ENCODE peak calls at places on chromosome 6, in nine cellular contexts. One of them, this sample, is unnamed.

GRCh38 chr6:13368716-13369115 is 40.4 kb upstream of the TBC1D7 start:
- DNase-seq in progenitor cell of endocrine pancreas: no peak
- DNase-seq in WTC11: no peak
- DNase-seq in colonic mucosa: no peak
- DNase-seq in CD4-positive, alpha-beta T cell: no peak
- DNase-seq in neural crest cell: no peak
- DNase-seq in cardiac fibroblast: no peak
- DNase-seq in foreskin fibroblast: peak
- DNase-seq in Calu3: no peak
- DNase-seq in this sample: no peak

GRCh38 chr6:157432231-157432630 is 51.2 kb downstream of the ZDHHC14 start:
- DNase-seq in progenitor cell of endocrine pancreas: no peak
- DNase-seq in WTC11: no peak
- DNase-seq in colonic mucosa: no peak
- DNase-seq in CD4-positive, alpha-beta T cell: no peak
- DNase-seq in neural crest cell: no peak
- DNase-seq in cardiac fibroblast: no peak
- DNase-seq in foreskin fibroblast: no peak
- DNase-seq in Calu3: no peak
- DNase-seq in this sample: no peak

GRCh38 chr6:169189227-169189626 is 64.4 kb downstream of the THBS2 start:
- DNase-seq in progenitor cell of endocrine pancreas: no peak
- DNase-seq in WTC11: no peak
- DNase-seq in colonic mucosa: no peak
- DNase-seq in CD4-positive, alpha-beta T cell: no peak
- DNase-seq in neural crest cell: no peak
- DNase-seq in cardiac fibroblast: no peak
- DNase-seq in foreskin fibroblast: no peak
- DNase-seq in Calu3: no peak
- DNase-seq in this sample: no peak

GRCh38 chr6:152695317-152696043 is 2.2 kb upstream of the MYCT1 start:
- DNase-seq in progenitor cell of endocrine pancreas: no peak
- DNase-seq in WTC11: no peak
- DNase-seq in colonic mucosa: no peak
- DNase-seq in CD4-positive, alpha-beta T cell: no peak
- DNase-seq in neural crest cell: no peak
- DNase-seq in cardiac fibroblast: peak
- DNase-seq in foreskin fibroblast: no peak
- DNase-seq in Calu3: no peak
- DNase-seq in this sample: no peak

GRCh38 chr6:168284187-168284586 is 35.4 kb downstream of the DACT2 start:
- DNase-seq in progenitor cell of endocrine pancreas: no peak
- DNase-seq in WTC11: no peak
- DNase-seq in colonic mucosa: no peak
- DNase-seq in CD4-positive, alpha-beta T cell: no peak
- DNase-seq in neural crest cell: no peak
- DNase-seq in cardiac fibroblast: no peak
- DNase-seq in foreskin fibroblast: no peak
- DNase-seq in Calu3: no peak
- DNase-seq in this sample: no peak

GRCh38 chr6:164927288-164928040 is 381.9 kb downstream of the C6orf118 start:
- DNase-seq in progenitor cell of endocrine pancreas: peak
- DNase-seq in WTC11: peak
- DNase-seq in colonic mucosa: peak
- DNase-seq in CD4-positive, alpha-beta T cell: peak
- DNase-seq in neural crest cell: peak
- DNase-seq in cardiac fibroblast: peak
- DNase-seq in foreskin fibroblast: peak
- DNase-seq in Calu3: peak
- DNase-seq in this sample: peak

GRCh38 chr6:56637640-56638039 is 5.0 kb downstream of the DST start:
- DNase-seq in progenitor cell of endocrine pancreas: no peak
- DNase-seq in WTC11: no peak
- DNase-seq in colonic mucosa: no peak
- DNase-seq in CD4-positive, alpha-beta T cell: no peak
- DNase-seq in neural crest cell: no peak
- DNase-seq in cardiac fibroblast: peak
- DNase-seq in foreskin fibroblast: peak
- DNase-seq in Calu3: no peak
- DNase-seq in this sample: peak

GRCh38 chr6:90574610-90575009 is 12.3 kb downstream of the MAP3K7 start:
- DNase-seq in progenitor cell of endocrine pancreas: no peak
- DNase-seq in WTC11: no peak
- DNase-seq in colonic mucosa: no peak
- DNase-seq in CD4-positive, alpha-beta T cell: no peak
- DNase-seq in neural crest cell: no peak
- DNase-seq in cardiac fibroblast: peak
- DNase-seq in foreskin fibroblast: peak
- DNase-seq in Calu3: no peak
- DNase-seq in this sample: no peak

GRCh38 chr6:21277601-21278043 is 315.9 kb upstream of the SOX4 start:
- DNase-seq in progenitor cell of endocrine pancreas: no peak
- DNase-seq in WTC11: no peak
- DNase-seq in colonic mucosa: no peak
- DNase-seq in CD4-positive, alpha-beta T cell: no peak
- DNase-seq in neural crest cell: no peak
- DNase-seq in cardiac fibroblast: no peak
- DNase-seq in foreskin fibroblast: peak
- DNase-seq in Calu3: peak
- DNase-seq in this sample: no peak

GRCh38 chr6:26536571-26537159 is 1.5 kb upstream of the HMGN4 start:
- DNase-seq in progenitor cell of endocrine pancreas: no peak
- DNase-seq in WTC11: no peak
- DNase-seq in colonic mucosa: peak
- DNase-seq in CD4-positive, alpha-beta T cell: no peak
- DNase-seq in neural crest cell: no peak
- DNase-seq in cardiac fibroblast: peak
- DNase-seq in foreskin fibroblast: peak
- DNase-seq in Calu3: no peak
- DNase-seq in this sample: peak

GRCh38 chr6:39087197-39087596 is 27.8 kb downstream of the SAYSD1 start:
- DNase-seq in progenitor cell of endocrine pancreas: no peak
- DNase-seq in WTC11: no peak
- DNase-seq in colonic mucosa: no peak
- DNase-seq in CD4-positive, alpha-beta T cell: no peak
- DNase-seq in neural crest cell: no peak
- DNase-seq in cardiac fibroblast: no peak
- DNase-seq in foreskin fibroblast: no peak
- DNase-seq in Calu3: no peak
- DNase-seq in this sample: no peak

GRCh38 chr6:52858416-52858815 is 17.8 kb upstream of the GSTA5 start:
- DNase-seq in progenitor cell of endocrine pancreas: no peak
- DNase-seq in WTC11: no peak
- DNase-seq in colonic mucosa: no peak
- DNase-seq in CD4-positive, alpha-beta T cell: no peak
- DNase-seq in neural crest cell: no peak
- DNase-seq in cardiac fibroblast: no peak
- DNase-seq in foreskin fibroblast: no peak
- DNase-seq in Calu3: no peak
- DNase-seq in this sample: no peak

GRCh38 chr6:134310817-134311216 is 7.1 kb downstream of the SGK1 start:
- DNase-seq in progenitor cell of endocrine pancreas: no peak
- DNase-seq in WTC11: no peak
- DNase-seq in colonic mucosa: no peak
- DNase-seq in CD4-positive, alpha-beta T cell: no peak
- DNase-seq in neural crest cell: no peak
- DNase-seq in cardiac fibroblast: no peak
- DNase-seq in foreskin fibroblast: no peak
- DNase-seq in Calu3: no peak
- DNase-seq in this sample: no peak

GRCh38 chr6:159008656-159009288 is 8.8 kb upstream of the RSPH3 start:
- DNase-seq in progenitor cell of endocrine pancreas: no peak
- DNase-seq in WTC11: no peak
- DNase-seq in colonic mucosa: no peak
- DNase-seq in CD4-positive, alpha-beta T cell: no peak
- DNase-seq in neural crest cell: no peak
- DNase-seq in cardiac fibroblast: peak
- DNase-seq in foreskin fibroblast: peak
- DNase-seq in Calu3: no peak
- DNase-seq in this sample: peak

GRCh38 chr6:18579165-18579564 is 192.0 kb downstream of the RNF144B start:
- DNase-seq in progenitor cell of endocrine pancreas: no peak
- DNase-seq in WTC11: no peak
- DNase-seq in colonic mucosa: no peak
- DNase-seq in CD4-positive, alpha-beta T cell: no peak
- DNase-seq in neural crest cell: no peak
- DNase-seq in cardiac fibroblast: no peak
- DNase-seq in foreskin fibroblast: no peak
- DNase-seq in Calu3: no peak
- DNase-seq in this sample: no peak

GRCh38 chr6:21539621-21540100 is 53.9 kb upstream of the SOX4 start:
- DNase-seq in progenitor cell of endocrine pancreas: no peak
- DNase-seq in WTC11: no peak
- DNase-seq in colonic mucosa: no peak
- DNase-seq in CD4-positive, alpha-beta T cell: no peak
- DNase-seq in neural crest cell: no peak
- DNase-seq in cardiac fibroblast: no peak
- DNase-seq in foreskin fibroblast: no peak
- DNase-seq in Calu3: no peak
- DNase-seq in this sample: no peak

GRCh38 chr6:35489066-35489465 is 7.8 kb downstream of the TEAD3 start:
- DNase-seq in progenitor cell of endocrine pancreas: no peak
- DNase-seq in WTC11: no peak
- DNase-seq in colonic mucosa: no peak
- DNase-seq in CD4-positive, alpha-beta T cell: no peak
- DNase-seq in neural crest cell: no peak
- DNase-seq in cardiac fibroblast: no peak
- DNase-seq in foreskin fibroblast: no peak
- DNase-seq in Calu3: no peak
- DNase-seq in this sample: no peak

GRCh38 chr6:77403424-77403823 is 59.9 kb downstream of the HTR1B start:
- DNase-seq in progenitor cell of endocrine pancreas: no peak
- DNase-seq in WTC11: no peak
- DNase-seq in colonic mucosa: no peak
- DNase-seq in CD4-positive, alpha-beta T cell: no peak
- DNase-seq in neural crest cell: no peak
- DNase-seq in cardiac fibroblast: peak
- DNase-seq in foreskin fibroblast: peak
- DNase-seq in Calu3: no peak
- DNase-seq in this sample: no peak

GRCh38 chr6:113461153-113461897 is 395.8 kb upstream of the MARCKS start:
- DNase-seq in progenitor cell of endocrine pancreas: no peak
- DNase-seq in WTC11: no peak
- DNase-seq in colonic mucosa: no peak
- DNase-seq in CD4-positive, alpha-beta T cell: no peak
- DNase-seq in neural crest cell: no peak
- DNase-seq in cardiac fibroblast: peak
- DNase-seq in foreskin fibroblast: no peak
- DNase-seq in Calu3: no peak
- DNase-seq in this sample: no peak
- TF ChIP-seq CTCF in progenitor cell of endocrine pancreas: peak
- TF ChIP-seq CTCF in WTC11: no peak
- TF ChIP-seq CTCF in colonic mucosa: no peak
- TF ChIP-seq CTCF in CD4-positive, alpha-beta T cell: no peak
- TF ChIP-seq CTCF in neural crest cell: peak
- TF ChIP-seq CTCF in cardiac fibroblast: peak
- TF ChIP-seq CTCF in foreskin fibroblast: peak
- TF ChIP-seq CTCF in Calu3: no peak
- TF ChIP-seq CTCF in this sample: peak

DNA sequence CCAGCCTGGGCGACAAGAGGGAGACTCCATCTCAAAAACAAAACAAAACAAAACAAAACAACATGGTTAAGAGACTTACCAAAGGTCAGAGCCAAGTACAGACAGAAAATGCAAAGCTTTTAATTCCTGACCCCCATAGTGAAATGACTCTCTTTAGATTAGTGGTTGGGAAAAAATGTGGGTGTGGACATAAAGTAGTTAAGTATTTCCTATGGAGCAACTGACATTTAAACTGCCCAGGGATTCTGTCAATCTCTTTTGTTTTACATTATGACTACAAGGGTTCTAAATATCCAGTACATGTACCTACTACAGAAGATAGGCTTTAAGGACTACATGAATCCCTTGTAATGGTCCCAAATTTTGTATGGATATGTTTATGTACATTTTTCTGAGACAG is 75.1 kb downstream of the IRAK1BP1 start:
- DNase-seq in progenitor cell of endocrine pancreas: no peak
- DNase-seq in WTC11: no peak
- DNase-seq in colonic mucosa: no peak
- DNase-seq in CD4-positive, alpha-beta T cell: no peak
- DNase-seq in neural crest cell: no peak
- DNase-seq in cardiac fibroblast: peak
- DNase-seq in foreskin fibroblast: no peak
- DNase-seq in Calu3: no peak
- DNase-seq in this sample: no peak
- TF ChIP-seq CTCF in progenitor cell of endocrine pancreas: no peak
- TF ChIP-seq CTCF in WTC11: no peak
- TF ChIP-seq CTCF in colonic mucosa: no peak
- TF ChIP-seq CTCF in CD4-positive, alpha-beta T cell: no peak
- TF ChIP-seq CTCF in neural crest cell: no peak
- TF ChIP-seq CTCF in cardiac fibroblast: no peak
- TF ChIP-seq CTCF in foreskin fibroblast: no peak
- TF ChIP-seq CTCF in Calu3: no peak
- TF ChIP-seq CTCF in this sample: no peak

GRCh38 chr6:105835373-105835772 is 250.8 kb upstream of the PRDM1 start:
- DNase-seq in progenitor cell of endocrine pancreas: peak
- DNase-seq in WTC11: peak
- DNase-seq in colonic mucosa: no peak
- DNase-seq in CD4-positive, alpha-beta T cell: no peak
- DNase-seq in neural crest cell: peak
- DNase-seq in cardiac fibroblast: peak
- DNase-seq in foreskin fibroblast: peak
- DNase-seq in Calu3: peak
- DNase-seq in this sample: no peak
- TF ChIP-seq CTCF in progenitor cell of endocrine pancreas: peak
- TF ChIP-seq CTCF in WTC11: peak
- TF ChIP-seq CTCF in colonic mucosa: no peak
- TF ChIP-seq CTCF in CD4-positive, alpha-beta T cell: no peak
- TF ChIP-seq CTCF in neural crest cell: peak
- TF ChIP-seq CTCF in cardiac fibroblast: no peak
- TF ChIP-seq CTCF in foreskin fibroblast: peak
- TF ChIP-seq CTCF in Calu3: peak
- TF ChIP-seq CTCF in this sample: peak

DNA sequence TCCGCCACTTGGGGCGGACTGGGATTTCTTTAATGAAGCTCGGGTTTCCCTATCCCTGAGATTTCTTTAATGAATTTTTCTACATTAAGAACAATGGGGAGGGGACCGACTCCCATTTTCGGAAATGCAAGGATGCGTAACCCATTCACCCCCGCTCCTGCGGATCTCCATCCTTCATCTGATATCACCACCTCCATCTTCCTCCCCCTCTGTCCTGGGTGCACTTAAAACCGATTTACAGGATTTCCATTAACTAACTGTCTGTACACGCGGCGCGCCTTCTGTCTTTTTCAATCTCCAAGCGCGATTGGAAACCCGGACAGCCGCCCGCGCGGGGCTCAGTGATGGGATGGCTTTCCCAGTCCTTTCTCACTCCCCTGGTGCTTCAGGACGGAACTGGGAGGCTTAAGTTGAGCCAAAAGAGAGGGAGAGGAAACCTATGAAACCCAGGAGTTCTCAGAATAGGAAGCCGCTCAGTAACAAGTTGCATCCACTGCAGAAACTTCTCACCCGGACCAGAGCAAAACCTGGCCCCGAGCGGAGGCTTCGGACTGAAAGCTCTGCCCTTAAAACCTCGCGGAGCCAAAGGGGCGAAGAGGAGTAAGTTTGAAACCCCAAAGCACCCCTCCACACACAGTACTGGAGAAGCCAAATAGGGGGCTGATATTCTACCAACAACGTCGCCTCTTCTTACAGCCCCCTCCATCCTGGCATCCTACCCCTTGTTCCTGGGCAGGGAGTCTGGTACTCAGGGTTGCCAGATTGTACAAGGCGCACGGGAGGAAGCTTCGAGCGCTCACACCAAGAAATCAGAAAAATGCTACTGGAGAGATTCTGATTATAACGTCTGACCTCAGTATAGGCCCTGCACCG is 721 bp upstream of the COL12A1 start:
- DNase-seq in progenitor cell of endocrine pancreas: no peak
- DNase-seq in WTC11: no peak
- DNase-seq in colonic mucosa: no peak
- DNase-seq in CD4-positive, alpha-beta T cell: no peak
- DNase-seq in neural crest cell: no peak
- DNase-seq in cardiac fibroblast: peak
- DNase-seq in foreskin fibroblast: peak
- DNase-seq in Calu3: no peak
- DNase-seq in this sample: peak
- TF ChIP-seq CTCF in progenitor cell of endocrine pancreas: no peak
- TF ChIP-seq CTCF in WTC11: no peak
- TF ChIP-seq CTCF in colonic mucosa: no peak
- TF ChIP-seq CTCF in CD4-positive, alpha-beta T cell: no peak
- TF ChIP-seq CTCF in neural crest cell: no peak
- TF ChIP-seq CTCF in cardiac fibroblast: peak
- TF ChIP-seq CTCF in foreskin fibroblast: no peak
- TF ChIP-seq CTCF in Calu3: no peak
- TF ChIP-seq CTCF in this sample: no peak

This sample was measured in GM13977.